ENCODE peak calls at places on chromosomes 11 and 22, in nine cellular contexts. K is kidney epithelial cell, S is neural progenitor cell, O is fibroblast of the aortic adventitia, H is Caco-2, X is fibroblast of pulmonary artery, D is endothelial cell, N is tibial nerve, J is tibial artery. V is an unnamed sample.

GRCh38 chr11:12288212-12288933 is 89.0 kb upstream of the PARVA start:
- DNase-seq in K (no peak), N (peak), H (peak), X (peak), O (peak), J (peak), S (peak), D (peak), V (peak)

GRCh38 chr22:24471570-24471969 is 23.6 kb upstream of the UPB1 start:
- DNase-seq in K (no peak), S (no peak), O (peak), D (no peak), N (peak), H (no peak), J (peak), X (peak), V (no peak)

GRCh38 chr22:49997221-49997599 is 15.4 kb downstream of the IL17REL start:
- DNase-seq in K (no peak), H (no peak), J (peak), S (no peak), O (no peak), X (no peak), N (no peak), D (no peak), V (no peak)

GRCh38 chr22:40238425-40239344 is 61.0 kb downstream of the TNRC6B start:
- DNase-seq in S (no peak), X (peak), O (peak), H (no peak), N (no peak), K (peak), J (peak), D (no peak), V (no peak)

GRCh38 chr11:78459738-78460137 is 42.1 kb upstream of the GAB2 start:
- DNase-seq in K (no peak), D (no peak), X (no peak), J (no peak), S (no peak), N (no peak), O (no peak), H (no peak), V (no peak)

GRCh38 chr22:36454916-36455570 is 26.4 kb downstream of the TXN2 start:
- DNase-seq in H (peak), N (peak), J (peak), O (peak), D (peak), X (peak), S (peak), K (peak), V (peak)

GRCh38 chr11:1024597-1025409 is 11.7 kb downstream of the MUC6 start:
- DNase-seq in O (no peak), K (no peak), D (no peak), N (no peak), S (no peak), H (no peak), X (no peak), J (no peak), V (no peak)

GRCh38 chr11:100925935-100926334 is 203.7 kb downstream of the PGR start:
- DNase-seq in O (peak), K (peak), D (no peak), N (no peak), X (peak), S (no peak), J (no peak), H (no peak), V (no peak)

GRCh38 chr11:71364176-71364671 is 84.0 kb downstream of the DHCR7 start:
- DNase-seq in X (no peak), H (no peak), J (no peak), S (no peak), D (no peak), K (no peak), O (no peak), N (no peak), V (no peak)

GRCh38 chr11:67465190-67465522 is 3.9 kb downstream of the TMEM134 start:
- DNase-seq in D (no peak), K (no peak), J (no peak), H (no peak), N (no peak), X (no peak), O (no peak), S (no peak), V (no peak)

GRCh38 chr22:44988671-44989070 is 21.1 kb downstream of the PHF21B start:
- DNase-seq in X (no peak), N (no peak), K (no peak), D (no peak), O (no peak), J (no peak), H (peak), S (no peak), V (no peak)

GRCh38 chr22:45548991-45549736 is 46.5 kb downstream of the FBLN1 start:
- DNase-seq in K (no peak), J (peak), D (no peak), X (peak), S (peak), O (peak), N (peak), H (no peak), V (no peak)

GRCh38 chr11:32916994-32917393 is 24.4 kb downstream of the QSER1 start:
- DNase-seq in H (no peak), N (no peak), K (no peak), S (no peak), X (no peak), O (no peak), J (no peak), D (no peak), V (no peak)

GRCh38 chr11:7858001-7858400 is 61.3 kb upstream of the OR5P2 start:
- DNase-seq in H (no peak), K (no peak), N (no peak), D (no peak), S (no peak), J (no peak), X (no peak), O (no peak), V (no peak)

GRCh38 chr22:46280999-46281623 is 13.3 kb downstream of the TTC38 start:
- DNase-seq in O (no peak), D (no peak), N (no peak), K (no peak), H (no peak), X (no peak), J (peak), S (no peak), V (no peak)

GRCh38 chr11:75347781-75348613 is 3.5 kb downstream of the ARRB1 start:
- DNase-seq in H (no peak), S (no peak), J (peak), O (peak), D (peak), N (no peak), X (peak), K (no peak), V (no peak)

GRCh38 chr22:21945453-21946261 is 7.0 kb downstream of the PPM1F start:
- DNase-seq in X (no peak), J (peak), K (no peak), D (no peak), N (no peak), H (no peak), O (no peak), S (no peak), V (no peak)

GRCh38 chr22:49951001-49951677 is 9.4 kb upstream of the PIM3 start:
- DNase-seq in J (no peak), O (peak), N (no peak), X (no peak), S (no peak), H (peak), D (no peak), K (peak), V (peak)

GRCh38 chr11:79932612-79933011 is 491.8 kb upstream of the TENM4 start:
- DNase-seq in K (peak), O (no peak), N (no peak), J (no peak), X (no peak), D (no peak), S (no peak), H (no peak), V (no peak)

GRCh38 chr22:27801616-27802388 is at the start of gene MN1:
- DNase-seq in X (peak), N (peak), D (peak), H (peak), J (peak), S (peak), O (peak), K (no peak), V (no peak)

GRCh38 chr11:126484266-126484665 is 128.8 kb downstream of the ST3GAL4 start:
- DNase-seq in X (peak), D (no peak), S (no peak), N (no peak), J (no peak), K (no peak), O (peak), H (no peak), V (no peak)

GRCh38 chr11:68780829-68781228 is 29.5 kb upstream of the TESMIN start:
- DNase-seq in H (peak), K (no peak), S (peak), X (peak), J (no peak), N (no peak), O (peak), D (peak), V (no peak)

GRCh38 chr11:69378303-69379141 is 84.6 kb downstream of the MYEOV start:
- DNase-seq in J (peak), X (no peak), D (no peak), K (no peak), S (no peak), H (no peak), O (no peak), N (no peak), V (no peak)

GRCh38 chr11:32615422-32615821 is 31.8 kb downstream of the EIF3M start:
- DNase-seq in N (no peak), J (no peak), O (peak), K (no peak), H (no peak), X (peak), D (no peak), S (peak), V (no peak)

GRCh38 chr22:34808618-34809017 is 257.3 kb upstream of the ISX start:
- DNase-seq in S (no peak), K (no peak), O (no peak), X (no peak), J (no peak), H (no peak), D (no peak), N (no peak), V (no peak)

GRCh38 chr11:22733849-22734248 is 67.4 kb downstream of the GAS2 start:
- DNase-seq in K (no peak), D (no peak), S (no peak), H (no peak), J (no peak), N (no peak), O (no peak), X (no peak), V (no peak)

GRCh38 chr11:30230714-30231113 is at the start of gene FSHB:
- DNase-seq in H (no peak), J (no peak), K (no peak), O (no peak), D (no peak), N (no peak), S (no peak), X (no peak), V (no peak)

GRCh38 chr11:7892751-7893356 is 38.2 kb downstream of the OR10A6 start:
- DNase-seq in D (no peak), N (no peak), O (peak), J (no peak), K (no peak), X (peak), S (peak), H (peak), V (no peak)

GRCh38 chr11:40986320-40986719 is 473.1 kb downstream of the LRRC4C start:
- DNase-seq in K (no peak), O (no peak), H (no peak), S (no peak), N (no peak), J (no peak), D (no peak), X (no peak), V (no peak)

GRCh38 chr22:37079668-37080171 is 28.2 kb downstream of the KCTD17 start:
- DNase-seq in X (peak), D (no peak), H (no peak), O (peak), J (no peak), S (no peak), K (no peak), N (no peak), V (no peak)

GRCh38 chr11:119315139-119316016 is 1.6 kb downstream of the MCAM start:
- DNase-seq in K (no peak), H (peak), J (peak), O (no peak), S (peak), D (no peak), X (no peak), N (no peak), V (no peak)
- TF ChIP-seq CTCF in K (peak), H (peak), J (peak), O (no peak), S (peak), D (peak), X (no peak), N (peak), V (no peak)

GRCh38 chr11:134260503-134260902 is 7.1 kb downstream of the ACAD8 start:
- DNase-seq in K (no peak), J (no peak), S (no peak), D (no peak), N (no peak), H (no peak), O (no peak), X (no peak), V (no peak)

GRCh38 chr11:134261000-134261399 is 7.6 kb downstream of the ACAD8 start:
- DNase-seq in H (no peak), S (no peak), K (no peak), J (no peak), X (no peak), N (no peak), D (no peak), O (no peak), V (no peak)

GRCh38 chr11:134258577-134258976 is 5.2 kb downstream of the ACAD8 start:
- DNase-seq in K (no peak), S (no peak), X (no peak), H (no peak), O (no peak), N (no peak), J (no peak), D (no peak), V (no peak)

GRCh38 chr11:134264966-134265365 is 11.2 kb upstream of the GLB1L3 start:
- DNase-seq in H (no peak), N (no peak), J (no peak), S (no peak), D (no peak), O (no peak), X (no peak), K (no peak), V (no peak)

DNA sequence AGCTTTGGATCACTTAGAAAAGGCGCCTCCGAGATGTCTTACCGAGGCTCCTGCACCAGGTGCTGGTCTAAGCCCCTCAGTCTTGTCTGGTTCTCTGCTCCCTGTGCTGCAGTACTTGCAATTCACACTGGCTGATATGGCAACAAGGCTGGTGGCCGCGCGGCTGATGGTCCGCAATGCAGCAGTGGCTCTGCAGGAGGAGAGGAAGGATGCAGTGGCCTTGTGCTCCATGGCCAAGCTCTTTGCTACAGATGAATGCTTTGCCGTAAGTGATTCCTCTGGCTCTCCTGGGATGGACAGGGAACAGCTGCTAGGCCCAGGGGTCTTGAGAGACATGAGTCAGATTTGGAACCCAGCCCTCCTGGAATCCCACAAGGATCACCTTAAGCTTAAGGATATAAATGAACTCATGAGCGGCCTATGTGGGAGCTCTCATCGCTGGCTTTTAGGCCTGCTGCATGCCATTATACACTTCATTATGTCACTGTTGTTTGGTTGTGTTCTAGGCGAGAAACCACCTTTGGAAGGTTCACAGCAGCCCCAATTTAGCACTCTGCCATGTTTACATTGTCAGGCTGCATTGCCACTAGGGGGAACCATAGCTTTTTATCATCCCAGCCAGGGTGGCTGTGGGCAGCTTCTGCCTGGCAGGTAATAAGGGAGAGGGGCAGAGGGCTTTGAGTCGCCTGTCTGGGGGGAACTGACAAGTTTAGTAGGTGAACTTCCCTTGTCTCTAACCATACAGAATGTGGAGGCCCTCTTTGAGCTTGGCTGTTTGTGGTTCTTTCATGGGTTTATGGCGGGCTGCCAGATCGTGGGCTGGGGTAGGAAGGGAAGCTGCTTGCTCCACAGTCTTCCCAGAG is 8.5 kb downstream of the ACAD8 start:
- DNase-seq in O (peak), X (peak), H (peak), K (no peak), N (no peak), D (peak), S (peak), J (no peak), V (no peak)
- TF ChIP-seq CTCF in O (peak), X (peak), H (peak), K (peak), N (peak), D (peak), S (peak), J (no peak), V (peak)

GRCh38 chr22:20176421-20177060 is 25.7 kb upstream of the CCDC188 start:
- DNase-seq in K (no peak), X (no peak), O (no peak), J (no peak), D (no peak), S (no peak), H (no peak), N (no peak), V (no peak)

GRCh38 chr22:20173246-20173645 is 22.4 kb upstream of the CCDC188 start:
- DNase-seq in J (no peak), K (no peak), O (no peak), N (no peak), D (no peak), S (no peak), X (no peak), H (no peak), V (no peak)

GRCh38 chr22:20175597-20175900 is 24.7 kb upstream of the CCDC188 start:
- DNase-seq in K (no peak), J (no peak), S (no peak), O (no peak), H (no peak), N (no peak), D (no peak), X (no peak), V (no peak)

GRCh38 chr22:20173720-20174119 is 22.9 kb upstream of the CCDC188 start:
- DNase-seq in J (no peak), X (no peak), S (peak), D (no peak), O (no peak), K (no peak), H (no peak), N (no peak), V (no peak)

GRCh38 chr22:20174785-20175596 is 24.1 kb upstream of the CCDC188 start:
- DNase-seq in K (no peak), N (no peak), O (peak), S (peak), H (no peak), D (peak), X (peak), J (no peak), V (no peak)
- TF ChIP-seq CTCF in K (peak), N (no peak), O (peak), S (peak), H (no peak), D (no peak), X (peak), J (no peak), V (no peak)

GRCh38 chr11:95138448-95138847 is 48.8 kb downstream of the ENDOD1 start:
- DNase-seq in O (peak), X (no peak), D (no peak), H (peak), J (no peak), K (no peak), N (no peak), S (no peak), V (no peak)
- TF ChIP-seq CTCF in O (peak), X (peak), D (no peak), H (peak), J (peak), K (peak), N (peak), S (peak), V (no peak)

GRCh38 chr11:123434911-123435310 is 4.8 kb downstream of the GRAMD1B start:
- DNase-seq in X (no peak), H (no peak), D (no peak), K (no peak), N (no peak), J (no peak), S (peak), O (no peak), V (no peak)

GRCh38 chr11:123430736-123431356 is 777 bp downstream of the GRAMD1B start:
- DNase-seq in H (no peak), N (peak), S (peak), J (peak), X (peak), D (peak), K (no peak), O (peak), V (no peak)

GRCh38 chr11:123431619-123432018 is 1.6 kb downstream of the GRAMD1B start:
- DNase-seq in X (no peak), D (no peak), J (no peak), S (no peak), H (no peak), N (no peak), O (no peak), K (no peak), V (no peak)

GRCh38 chr11:123437236-123437979 is 7.3 kb downstream of the GRAMD1B start:
- DNase-seq in D (no peak), J (peak), X (no peak), S (no peak), N (no peak), O (no peak), K (no peak), H (no peak), V (no peak)

GRCh38 chr11:123434262-123434661 is 4.2 kb downstream of the GRAMD1B start:
- DNase-seq in D (peak), N (no peak), K (no peak), X (peak), J (peak), O (peak), S (peak), H (peak), V (no peak)
- TF ChIP-seq CTCF in D (peak), N (no peak), K (no peak), X (peak), J (no peak), O (peak), S (peak), H (peak), V (no peak)

GRCh38 chr11:117519170-117519569 is 191.5 kb downstream of the CEP164 start:
- DNase-seq in X (no peak), O (no peak), H (peak), N (no peak), S (peak), D (no peak), J (no peak), K (peak), V (no peak)
- TF ChIP-seq CTCF in X (no peak), O (no peak), H (no peak), N (no peak), S (no peak), D (no peak), J (no peak), K (peak), V (no peak)

GRCh38 chr11:112697779-112698178 is 263.4 kb upstream of the NCAM1 start:
- DNase-seq in K (no peak), H (no peak), D (no peak), N (no peak), X (no peak), O (no peak), S (no peak), J (no peak), V (no peak)
- TF ChIP-seq CTCF in K (no peak), H (peak), D (peak), N (no peak), X (no peak), O (peak), S (peak), J (no peak), V (peak)

V was measured in mesothelial cell of epicardium.